ENCODE peak calls at places on chromosomes 1 and 21, in eight cellular contexts. One of them, this sample, is unnamed.

GRCh38 chr1:29120955-29121485 is 2.7 kb downstream of the TMEM200B start:
- DNase-seq in pancreas: peak
- DNase-seq in sigmoid colon: peak
- DNase-seq in right lobe of liver: no peak
- DNase-seq in dorsolateral prefrontal cortex: no peak
- DNase-seq in neural crest cell: peak
- DNase-seq in heart left ventricle: no peak
- DNase-seq in astrocyte of the cerebellum: no peak
- DNase-seq in this sample: no peak

GRCh38 chr1:44131411-44131810 is 10.0 kb downstream of the KLF18 start:
- DNase-seq in pancreas: no peak
- DNase-seq in sigmoid colon: no peak
- DNase-seq in right lobe of liver: no peak
- DNase-seq in dorsolateral prefrontal cortex: no peak
- DNase-seq in neural crest cell: no peak
- DNase-seq in heart left ventricle: no peak
- DNase-seq in astrocyte of the cerebellum: no peak
- DNase-seq in this sample: no peak

GRCh38 chr1:233520510-233521191 is 93.3 kb upstream of the KCNK1 start:
- DNase-seq in pancreas: no peak
- DNase-seq in sigmoid colon: no peak
- DNase-seq in right lobe of liver: no peak
- DNase-seq in dorsolateral prefrontal cortex: no peak
- DNase-seq in neural crest cell: no peak
- DNase-seq in heart left ventricle: no peak
- DNase-seq in astrocyte of the cerebellum: no peak
- DNase-seq in this sample: no peak

GRCh38 chr1:207619833-207620572 is 24.9 kb upstream of the CR1L start:
- DNase-seq in pancreas: no peak
- DNase-seq in sigmoid colon: no peak
- DNase-seq in right lobe of liver: no peak
- DNase-seq in dorsolateral prefrontal cortex: no peak
- DNase-seq in neural crest cell: no peak
- DNase-seq in heart left ventricle: no peak
- DNase-seq in astrocyte of the cerebellum: peak
- DNase-seq in this sample: no peak

GRCh38 chr1:212692774-212693644 is 6.6 kb downstream of the BATF3 start:
- DNase-seq in pancreas: no peak
- DNase-seq in sigmoid colon: no peak
- DNase-seq in right lobe of liver: no peak
- DNase-seq in dorsolateral prefrontal cortex: no peak
- DNase-seq in neural crest cell: no peak
- DNase-seq in heart left ventricle: no peak
- DNase-seq in astrocyte of the cerebellum: no peak
- DNase-seq in this sample: no peak

GRCh38 chr1:52613611-52614373 is 11.6 kb downstream of the GPX7 start:
- DNase-seq in pancreas: no peak
- DNase-seq in sigmoid colon: no peak
- DNase-seq in right lobe of liver: no peak
- DNase-seq in dorsolateral prefrontal cortex: no peak
- DNase-seq in neural crest cell: no peak
- DNase-seq in heart left ventricle: no peak
- DNase-seq in astrocyte of the cerebellum: no peak
- DNase-seq in this sample: no peak

GRCh38 chr1:58159424-58159810 is 387.1 kb downstream of the OMA1 start:
- DNase-seq in pancreas: no peak
- DNase-seq in sigmoid colon: no peak
- DNase-seq in right lobe of liver: no peak
- DNase-seq in dorsolateral prefrontal cortex: no peak
- DNase-seq in neural crest cell: no peak
- DNase-seq in heart left ventricle: no peak
- DNase-seq in astrocyte of the cerebellum: no peak
- DNase-seq in this sample: no peak

GRCh38 chr1:53715478-53715877 is 23.5 kb downstream of the GLIS1 start:
- DNase-seq in pancreas: no peak
- DNase-seq in sigmoid colon: no peak
- DNase-seq in right lobe of liver: no peak
- DNase-seq in dorsolateral prefrontal cortex: no peak
- DNase-seq in neural crest cell: peak
- DNase-seq in heart left ventricle: no peak
- DNase-seq in astrocyte of the cerebellum: no peak
- DNase-seq in this sample: no peak

GRCh38 chr1:55156093-55156492 is 59.1 kb downstream of the USP24 start:
- DNase-seq in pancreas: no peak
- DNase-seq in sigmoid colon: no peak
- DNase-seq in right lobe of liver: no peak
- DNase-seq in dorsolateral prefrontal cortex: no peak
- DNase-seq in neural crest cell: no peak
- DNase-seq in heart left ventricle: no peak
- DNase-seq in astrocyte of the cerebellum: peak
- DNase-seq in this sample: no peak

GRCh38 chr1:41174170-41174569 is 67.9 kb downstream of the SCMH1 start:
- DNase-seq in pancreas: no peak
- DNase-seq in sigmoid colon: no peak
- DNase-seq in right lobe of liver: no peak
- DNase-seq in dorsolateral prefrontal cortex: no peak
- DNase-seq in neural crest cell: no peak
- DNase-seq in heart left ventricle: no peak
- DNase-seq in astrocyte of the cerebellum: no peak
- DNase-seq in this sample: no peak

GRCh38 chr1:210292276-210292851 is 36.3 kb upstream of the HHAT start:
- DNase-seq in pancreas: peak
- DNase-seq in sigmoid colon: peak
- DNase-seq in right lobe of liver: peak
- DNase-seq in dorsolateral prefrontal cortex: no peak
- DNase-seq in neural crest cell: peak
- DNase-seq in heart left ventricle: peak
- DNase-seq in astrocyte of the cerebellum: no peak
- DNase-seq in this sample: peak

GRCh38 chr21:42507418-42507817 is 6.2 kb upstream of the SLC37A1 start:
- DNase-seq in pancreas: no peak
- DNase-seq in sigmoid colon: no peak
- DNase-seq in right lobe of liver: no peak
- DNase-seq in dorsolateral prefrontal cortex: no peak
- DNase-seq in neural crest cell: no peak
- DNase-seq in heart left ventricle: no peak
- DNase-seq in astrocyte of the cerebellum: no peak
- DNase-seq in this sample: no peak

GRCh38 chr1:42240964-42241755 is 76.6 kb upstream of the GUCA2A start:
- DNase-seq in pancreas: no peak
- DNase-seq in sigmoid colon: no peak
- DNase-seq in right lobe of liver: no peak
- DNase-seq in dorsolateral prefrontal cortex: no peak
- DNase-seq in neural crest cell: no peak
- DNase-seq in heart left ventricle: no peak
- DNase-seq in astrocyte of the cerebellum: peak
- DNase-seq in this sample: no peak

GRCh38 chr1:188240772-188241406 is 1412.1 kb downstream of the PLA2G4A start:
- DNase-seq in pancreas: no peak
- DNase-seq in sigmoid colon: no peak
- DNase-seq in right lobe of liver: no peak
- DNase-seq in dorsolateral prefrontal cortex: no peak
- DNase-seq in neural crest cell: no peak
- DNase-seq in heart left ventricle: no peak
- DNase-seq in astrocyte of the cerebellum: no peak
- DNase-seq in this sample: no peak

GRCh38 chr1:187054862-187055757 is 226.4 kb downstream of the PLA2G4A start:
- DNase-seq in pancreas: no peak
- DNase-seq in sigmoid colon: no peak
- DNase-seq in right lobe of liver: no peak
- DNase-seq in dorsolateral prefrontal cortex: no peak
- DNase-seq in neural crest cell: no peak
- DNase-seq in heart left ventricle: no peak
- DNase-seq in astrocyte of the cerebellum: no peak
- DNase-seq in this sample: no peak

GRCh38 chr1:1619917-1620361 is 4.6 kb downstream of the MIB2 start:
- DNase-seq in pancreas: peak
- DNase-seq in sigmoid colon: no peak
- DNase-seq in right lobe of liver: peak
- DNase-seq in dorsolateral prefrontal cortex: no peak
- DNase-seq in neural crest cell: no peak
- DNase-seq in heart left ventricle: peak
- DNase-seq in astrocyte of the cerebellum: no peak
- DNase-seq in this sample: no peak

GRCh38 chr1:64895500-64895899 is 70.8 kb downstream of the JAK1 start:
- DNase-seq in pancreas: no peak
- DNase-seq in sigmoid colon: no peak
- DNase-seq in right lobe of liver: no peak
- DNase-seq in dorsolateral prefrontal cortex: no peak
- DNase-seq in neural crest cell: no peak
- DNase-seq in heart left ventricle: no peak
- DNase-seq in astrocyte of the cerebellum: peak
- DNase-seq in this sample: no peak

GRCh38 chr1:145993618-145994390 is 2.6 kb downstream of the TXNIP start:
- DNase-seq in pancreas: no peak
- DNase-seq in sigmoid colon: peak
- DNase-seq in right lobe of liver: no peak
- DNase-seq in dorsolateral prefrontal cortex: no peak
- DNase-seq in neural crest cell: no peak
- DNase-seq in heart left ventricle: no peak
- DNase-seq in astrocyte of the cerebellum: no peak
- DNase-seq in this sample: no peak
- TF ChIP-seq CTCF in pancreas: no peak
- TF ChIP-seq CTCF in sigmoid colon: no peak
- TF ChIP-seq CTCF in right lobe of liver: no peak
- TF ChIP-seq CTCF in dorsolateral prefrontal cortex: no peak
- TF ChIP-seq CTCF in neural crest cell: no peak
- TF ChIP-seq CTCF in heart left ventricle: no peak
- TF ChIP-seq CTCF in astrocyte of the cerebellum: no peak
- TF ChIP-seq CTCF in this sample: no peak

DNA sequence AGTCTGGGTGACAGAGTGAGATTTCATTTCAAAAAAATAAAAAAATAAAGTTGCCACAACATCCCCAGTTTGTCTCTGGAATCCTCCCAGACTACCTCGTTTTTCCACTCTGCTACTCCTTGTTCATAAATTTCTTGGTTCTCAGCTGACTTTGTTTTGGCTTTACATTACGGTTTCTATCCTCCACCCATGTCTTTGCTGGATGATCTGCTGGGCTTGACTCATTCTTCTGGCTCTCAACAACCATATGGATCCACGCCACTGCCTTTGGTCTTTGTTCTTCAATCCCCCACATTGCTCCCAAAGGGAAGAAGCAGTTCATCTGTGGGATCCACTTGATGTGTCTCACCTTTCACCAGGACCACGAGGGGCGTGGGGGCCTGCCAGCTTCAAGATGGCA is 67.1 kb upstream of the NBL1 start:
- DNase-seq in pancreas: no peak
- DNase-seq in sigmoid colon: no peak
- DNase-seq in right lobe of liver: no peak
- DNase-seq in dorsolateral prefrontal cortex: no peak
- DNase-seq in neural crest cell: no peak
- DNase-seq in heart left ventricle: no peak
- DNase-seq in astrocyte of the cerebellum: no peak
- DNase-seq in this sample: no peak
- TF ChIP-seq CTCF in pancreas: no peak
- TF ChIP-seq CTCF in sigmoid colon: no peak
- TF ChIP-seq CTCF in right lobe of liver: no peak
- TF ChIP-seq CTCF in dorsolateral prefrontal cortex: no peak
- TF ChIP-seq CTCF in neural crest cell: no peak
- TF ChIP-seq CTCF in heart left ventricle: no peak
- TF ChIP-seq CTCF in astrocyte of the cerebellum: no peak
- TF ChIP-seq CTCF in this sample: no peak

GRCh38 chr1:24643362-24644346 is 552 bp downstream of the SRRM1 start:
- DNase-seq in pancreas: no peak
- DNase-seq in sigmoid colon: no peak
- DNase-seq in right lobe of liver: no peak
- DNase-seq in dorsolateral prefrontal cortex: no peak
- DNase-seq in neural crest cell: no peak
- DNase-seq in heart left ventricle: no peak
- DNase-seq in astrocyte of the cerebellum: no peak
- DNase-seq in this sample: no peak

GRCh38 chr1:24641646-24642151 is 1.4 kb upstream of the SRRM1 start:
- DNase-seq in pancreas: peak
- DNase-seq in sigmoid colon: peak
- DNase-seq in right lobe of liver: peak
- DNase-seq in dorsolateral prefrontal cortex: no peak
- DNase-seq in neural crest cell: no peak
- DNase-seq in heart left ventricle: peak
- DNase-seq in astrocyte of the cerebellum: no peak
- DNase-seq in this sample: no peak

GRCh38 chr1:24640288-24640687 is 2.8 kb upstream of the SRRM1 start:
- DNase-seq in pancreas: peak
- DNase-seq in sigmoid colon: no peak
- DNase-seq in right lobe of liver: peak
- DNase-seq in dorsolateral prefrontal cortex: no peak
- DNase-seq in neural crest cell: no peak
- DNase-seq in heart left ventricle: peak
- DNase-seq in astrocyte of the cerebellum: no peak
- DNase-seq in this sample: no peak

GRCh38 chr1:24639881-24640280 is 3.2 kb upstream of the SRRM1 start:
- DNase-seq in pancreas: no peak
- DNase-seq in sigmoid colon: no peak
- DNase-seq in right lobe of liver: no peak
- DNase-seq in dorsolateral prefrontal cortex: no peak
- DNase-seq in neural crest cell: no peak
- DNase-seq in heart left ventricle: no peak
- DNase-seq in astrocyte of the cerebellum: no peak
- DNase-seq in this sample: no peak

DNA sequence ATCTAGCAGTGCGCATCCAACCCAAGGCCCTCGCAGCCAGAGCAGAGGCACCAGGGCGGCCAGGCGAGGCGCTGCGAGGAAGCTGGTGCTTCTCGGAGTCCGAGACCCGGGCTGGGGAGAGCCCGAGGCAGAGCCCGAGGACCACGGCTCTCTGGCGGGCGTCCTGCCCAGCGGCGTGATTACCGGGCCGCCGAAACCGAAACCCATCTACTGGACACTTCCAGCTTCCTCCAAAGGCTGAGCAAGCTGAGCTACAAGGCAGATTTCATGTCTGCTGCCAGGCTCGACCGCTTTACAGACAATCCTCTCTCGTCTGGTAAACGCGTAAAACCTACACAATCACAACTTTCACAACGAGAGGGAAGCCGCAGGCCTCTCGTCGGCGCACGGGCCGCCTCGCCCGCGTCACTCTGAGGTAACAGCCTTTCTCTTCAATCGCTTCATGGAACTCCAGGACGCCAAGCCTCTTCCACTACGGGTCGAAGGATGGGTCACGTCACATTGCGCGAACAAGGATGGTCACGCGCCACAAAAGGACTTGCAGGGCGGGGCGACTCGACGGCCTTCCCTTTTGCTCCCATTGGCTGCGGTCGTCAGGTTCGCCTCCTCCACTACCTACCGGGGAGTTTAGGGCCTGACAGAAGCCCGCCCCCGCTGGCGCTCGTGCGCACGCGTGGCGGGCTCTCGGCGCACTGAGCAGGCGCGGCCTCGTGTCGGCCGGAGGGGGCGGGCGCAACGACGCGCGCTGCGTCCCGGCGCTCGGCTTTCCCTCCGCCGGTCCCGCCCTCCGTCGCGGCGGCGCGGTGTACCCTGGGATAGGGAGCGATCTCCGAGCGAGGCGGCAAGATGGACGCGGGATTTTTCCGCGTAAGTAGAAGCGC is at the start of gene SRRM1:
- DNase-seq in pancreas: peak
- DNase-seq in sigmoid colon: peak
- DNase-seq in right lobe of liver: peak
- DNase-seq in dorsolateral prefrontal cortex: peak
- DNase-seq in neural crest cell: peak
- DNase-seq in heart left ventricle: peak
- DNase-seq in astrocyte of the cerebellum: peak
- DNase-seq in this sample: peak
- TF ChIP-seq CTCF in pancreas: no peak
- TF ChIP-seq CTCF in sigmoid colon: no peak
- TF ChIP-seq CTCF in right lobe of liver: peak
- TF ChIP-seq CTCF in dorsolateral prefrontal cortex: peak
- TF ChIP-seq CTCF in neural crest cell: no peak
- TF ChIP-seq CTCF in heart left ventricle: no peak
- TF ChIP-seq CTCF in astrocyte of the cerebellum: peak
- TF ChIP-seq CTCF in this sample: peak

GRCh38 chr1:49630156-49630555 is 393.6 kb downstream of the AGBL4 start:
- DNase-seq in pancreas: no peak
- DNase-seq in sigmoid colon: no peak
- DNase-seq in right lobe of liver: no peak
- DNase-seq in dorsolateral prefrontal cortex: no peak
- DNase-seq in neural crest cell: no peak
- DNase-seq in heart left ventricle: no peak
- DNase-seq in astrocyte of the cerebellum: no peak
- DNase-seq in this sample: no peak
- TF ChIP-seq CTCF in pancreas: no peak
- TF ChIP-seq CTCF in sigmoid colon: no peak
- TF ChIP-seq CTCF in right lobe of liver: no peak
- TF ChIP-seq CTCF in dorsolateral prefrontal cortex: no peak
- TF ChIP-seq CTCF in neural crest cell: no peak
- TF ChIP-seq CTCF in heart left ventricle: no peak
- TF ChIP-seq CTCF in astrocyte of the cerebellum: no peak
- TF ChIP-seq CTCF in this sample: no peak